ENCODE peak calls at places on chromosomes 2 and 18, in nine cellular contexts. U, N, K, W, P, H, C, R and Q are unnamed samples.

GRCh38 chr2:18178736-18179349 is 300.4 kb downstream of the KCNS3 start:
- ATAC-seq in K (no peak), N (peak), C (no peak), U (peak), H (peak), R (no peak), P (peak), W (peak), Q (peak)

GRCh38 chr2:44212301-44212700 is 43.6 kb downstream of the PPM1B start:
- ATAC-seq in W (no peak), C (no peak), P (no peak), H (no peak), R (no peak), N (no peak), K (no peak), U (no peak), Q (no peak)

GRCh38 chr18:58034370-58034769 is 9.7 kb upstream of the NEDD4L start:
- ATAC-seq in H (no peak), N (no peak), C (no peak), W (no peak), U (no peak), R (no peak), P (no peak), K (no peak), Q (no peak)

GRCh38 chr18:5900249-5900648 is 4.9 kb upstream of the TMEM200C start:
- ATAC-seq in W (peak), U (no peak), R (no peak), C (no peak), H (peak), N (no peak), P (peak), K (no peak), Q (peak)

GRCh38 chr2:26382534-26382933 is 19.2 kb upstream of the DRC1 start:
- ATAC-seq in K (no peak), W (no peak), C (no peak), R (peak), N (no peak), P (no peak), H (no peak), U (peak), Q (no peak)

GRCh38 chr2:112622528-112622849 is 23.2 kb upstream of the SLC20A1 start:
- ATAC-seq in K (no peak), W (no peak), R (no peak), P (no peak), C (no peak), N (no peak), H (no peak), U (peak), Q (peak)

GRCh38 chr2:194985258-194985657 is 671.8 kb upstream of the SLC39A10 start:
- ATAC-seq in P (no peak), H (no peak), W (no peak), U (no peak), C (no peak), R (no peak), K (no peak), N (no peak), Q (no peak)

GRCh38 chr2:126802316-126802715 is 96.4 kb upstream of the TEX51 start:
- ATAC-seq in W (no peak), P (no peak), C (peak), U (no peak), R (no peak), N (no peak), K (no peak), H (no peak), Q (no peak)

GRCh38 chr2:191597186-191597751 is 80.7 kb upstream of the NABP1 start:
- ATAC-seq in K (no peak), N (no peak), W (no peak), H (no peak), P (no peak), U (no peak), C (no peak), R (no peak), Q (no peak)